ENCODE peak calls at places on chromosomes 5 and 9, in eight cellular contexts. U is WERI-Rb-1, S is lung, Q is bronchial epithelial cell, G is colonic mucosa, H is heart right ventricle, E is brain microvascular endothelial cell, C is cardiac muscle cell. M is an unnamed sample.

GRCh38 chr9:125700791-125701190 is 6.2 kb downstream of the MAPKAP1 start:
- DNase-seq in S (no peak), H (no peak), E (no peak), Q (peak), G (no peak), U (no peak), C (no peak), M (peak)

GRCh38 chr9:74887041-74887980 is at the start of gene TRPM6:
- DNase-seq in S (peak), U (peak), G (peak), E (peak), Q (peak), H (peak), C (peak), M (peak)

GRCh38 chr5:158525663-158526062 is 574.1 kb downstream of the EBF1 start:
- DNase-seq in S (no peak), Q (no peak), U (no peak), C (no peak), E (no peak), G (no peak), H (no peak), M (no peak)

GRCh38 chr5:154087260-154087659 is 48.5 kb downstream of the MFAP3 start:
- DNase-seq in G (no peak), Q (no peak), U (peak), C (no peak), E (peak), S (no peak), H (no peak), M (peak)

GRCh38 chr9:97312556-97312955 is 5.1 kb downstream of the CCDC180 start:
- DNase-seq in H (no peak), Q (no peak), C (no peak), S (no peak), G (no peak), E (no peak), U (no peak), M (no peak)

GRCh38 chr9:87479801-87480201 is 17.9 kb upstream of the DAPK1 start:
- DNase-seq in U (no peak), E (peak), G (no peak), H (peak), C (no peak), S (no peak), Q (no peak), M (no peak)

GRCh38 chr5:160342413-160342941 is 27.9 kb downstream of the C1QTNF2 start:
- DNase-seq in H (no peak), S (no peak), U (no peak), E (peak), Q (peak), G (no peak), C (no peak), M (peak)

GRCh38 chr9:124353166-124353768 is 62.0 kb downstream of the PSMB7 start:
- DNase-seq in C (no peak), S (no peak), U (no peak), H (no peak), Q (no peak), E (no peak), G (no peak), M (no peak)

GRCh38 chr9:27561697-27562096 is 11.6 kb downstream of the C9orf72 start:
- DNase-seq in S (no peak), U (no peak), Q (peak), C (no peak), E (no peak), H (no peak), G (no peak), M (no peak)

GRCh38 chr5:90675222-90675621 is 116.6 kb downstream of the ADGRV1 start:
- DNase-seq in E (no peak), C (no peak), U (peak), Q (no peak), S (no peak), H (no peak), G (no peak), M (no peak)

GRCh38 chr9:99105152-99106043 is 485 bp downstream of the TGFBR1 start:
- DNase-seq in E (peak), S (peak), C (peak), H (peak), G (peak), Q (no peak), U (peak), M (peak)

GRCh38 chr5:140073296-140073695 is 30.2 kb upstream of the NRG2 start:
- DNase-seq in E (no peak), G (no peak), S (no peak), C (no peak), H (no peak), U (no peak), Q (peak), M (peak)

GRCh38 chr5:160118349-160119141 is 705 bp downstream of the PWWP2A start:
- DNase-seq in H (peak), C (peak), S (peak), G (peak), E (no peak), U (peak), Q (no peak), M (peak)

GRCh38 chr5:64144429-64145215 is 21.0 kb upstream of the RNF180 start:
- DNase-seq in H (no peak), C (no peak), Q (peak), S (no peak), G (no peak), U (no peak), E (peak), M (peak)

GRCh38 chr5:76299592-76299991 is 103.5 kb upstream of the IQGAP2 start:
- DNase-seq in G (no peak), U (no peak), E (no peak), C (no peak), H (no peak), Q (no peak), S (no peak), M (no peak)

GRCh38 chr5:170632985-170633234 is 129.1 kb downstream of the KCNIP1 start:
- DNase-seq in C (peak), U (peak), G (peak), S (peak), Q (no peak), E (no peak), H (peak), M (no peak)

GRCh38 chr5:111932628-111933027 is 175.6 kb upstream of the NREP start:
- DNase-seq in H (peak), E (peak), S (no peak), U (no peak), C (peak), G (no peak), Q (peak), M (peak)

GRCh38 chr5:67879619-67880357 is 335.8 kb upstream of the PIK3R1 start:
- DNase-seq in C (no peak), Q (peak), S (no peak), U (no peak), H (no peak), E (peak), G (no peak), M (peak)

GRCh38 chr5:168324864-168325615 is 33.6 kb downstream of the WWC1 start:
- DNase-seq in G (peak), U (no peak), C (no peak), E (no peak), Q (peak), H (no peak), S (peak), M (peak)

GRCh38 chr9:77673912-77674791 is 26.0 kb upstream of the GNA14 start:
- DNase-seq in H (no peak), S (no peak), C (no peak), E (no peak), Q (no peak), G (peak), U (no peak), M (no peak)

GRCh38 chr9:89919171-89919681 is 314.4 kb downstream of the GADD45G start:
- DNase-seq in Q (peak), U (peak), E (no peak), G (peak), S (peak), H (peak), C (peak), M (peak)

GRCh38 chr5:173454381-173454763 is 126.2 kb upstream of the STC2 start:
- DNase-seq in E (peak), S (no peak), H (no peak), C (no peak), U (no peak), Q (peak), G (no peak), M (peak)

GRCh38 chr5:176743136-176743827 is 67.1 kb upstream of the UNC5A start:
- DNase-seq in U (peak), Q (no peak), E (no peak), C (no peak), G (peak), S (peak), H (no peak), M (no peak)

GRCh38 chr5:65861830-65862241 is 64.5 kb upstream of the ERBIN start:
- DNase-seq in S (peak), U (no peak), Q (peak), H (no peak), E (peak), C (no peak), G (no peak), M (peak)

GRCh38 chr5:127680579-127680978 is 22.6 kb upstream of the CCDC192 start:
- DNase-seq in G (no peak), Q (no peak), S (no peak), E (no peak), C (no peak), H (no peak), U (no peak), M (no peak)

GRCh38 chr5:27124590-27124989 is 86.2 kb upstream of the CDH9 start:
- DNase-seq in E (peak), S (no peak), H (no peak), Q (peak), C (peak), U (peak), G (no peak), M (peak)

GRCh38 chr9:134551657-134552348 is 89.8 kb upstream of the COL5A1 start:
- DNase-seq in C (no peak), S (no peak), U (no peak), G (no peak), H (no peak), Q (peak), E (peak), M (peak)

GRCh38 chr9:96258967-96259366 is 43.0 kb downstream of the HSD17B3 start:
- DNase-seq in E (no peak), U (no peak), C (no peak), H (no peak), S (no peak), Q (no peak), G (no peak), M (no peak)

GRCh38 chr9:93480728-93481324 is 27.4 kb upstream of the FAM120AOS start:
- DNase-seq in U (no peak), H (no peak), S (no peak), G (no peak), C (peak), E (no peak), Q (no peak), M (no peak)
- TF ChIP-seq CTCF in U (no peak), H (peak), S (no peak), G (no peak), C (no peak), E (peak), Q (no peak), M (no peak)

GRCh38 chr5:115542651-115543364 is 1.8 kb downstream of the FEM1C start:
- DNase-seq in C (peak), G (no peak), S (no peak), Q (peak), U (no peak), E (no peak), H (no peak), M (peak)

GRCh38 chr5:115542076-115542475 is 2.5 kb downstream of the FEM1C start:
- DNase-seq in S (no peak), H (no peak), C (no peak), Q (peak), U (no peak), G (no peak), E (no peak), M (no peak)

GRCh38 chr5:115543931-115544370 is 624 bp downstream of the FEM1C start:
- DNase-seq in S (no peak), Q (peak), C (peak), G (peak), E (peak), H (peak), U (peak), M (peak)

GRCh38 chr5:115543365-115543700 is 1.2 kb downstream of the FEM1C start:
- DNase-seq in U (no peak), G (peak), Q (peak), C (no peak), H (no peak), E (no peak), S (no peak), M (no peak)

GRCh38 chr5:115541586-115541985 is 3.0 kb downstream of the FEM1C start:
- DNase-seq in U (no peak), S (no peak), Q (peak), G (no peak), C (no peak), E (no peak), H (no peak), M (no peak)
- TF ChIP-seq CTCF in U (no peak), S (no peak), Q (no peak), G (no peak), C (no peak), E (no peak), H (peak), M (no peak)

DNA sequence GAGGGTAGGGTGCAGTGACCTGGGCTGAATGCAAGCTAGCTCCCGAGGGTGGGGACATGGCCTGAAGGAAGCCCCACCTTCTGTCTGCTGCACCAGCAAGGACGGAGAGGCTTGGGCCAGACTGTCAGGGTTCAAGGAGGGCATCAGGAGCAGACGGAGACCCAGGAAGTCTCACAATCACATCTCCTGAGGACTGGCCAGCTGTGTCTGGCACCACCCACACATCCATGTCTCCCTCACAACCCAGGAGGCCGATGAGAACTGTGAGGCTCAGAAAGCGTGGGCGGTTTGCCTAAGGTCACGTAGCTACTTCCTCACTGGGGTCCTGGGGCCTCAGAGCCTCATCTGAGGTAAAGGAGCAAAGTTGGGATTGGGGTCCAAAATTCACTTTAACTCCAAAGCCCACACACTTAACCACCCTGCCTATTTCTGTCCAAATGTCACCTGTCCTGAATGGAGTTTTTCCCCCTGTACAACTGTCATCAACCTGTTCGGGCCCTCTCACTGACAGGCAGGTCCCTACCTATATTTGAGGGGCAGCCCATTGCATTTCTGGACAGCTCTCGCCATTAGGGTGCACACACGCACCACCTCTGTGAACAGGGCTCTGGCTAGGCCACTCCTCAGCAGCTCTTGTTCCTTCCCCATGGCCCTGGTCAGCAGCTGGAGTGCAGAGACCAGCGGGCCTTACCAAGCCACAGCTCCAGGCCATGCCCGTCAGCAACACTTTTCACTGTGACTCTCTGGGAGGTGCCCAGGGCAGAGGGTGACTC is 3.4 kb downstream of the IL13 start:
- DNase-seq in H (no peak), G (no peak), S (no peak), E (no peak), U (no peak), C (no peak), Q (no peak), M (peak)
- TF ChIP-seq CTCF in H (no peak), G (no peak), S (no peak), E (peak), U (peak), C (no peak), Q (no peak), M (no peak)

DNA sequence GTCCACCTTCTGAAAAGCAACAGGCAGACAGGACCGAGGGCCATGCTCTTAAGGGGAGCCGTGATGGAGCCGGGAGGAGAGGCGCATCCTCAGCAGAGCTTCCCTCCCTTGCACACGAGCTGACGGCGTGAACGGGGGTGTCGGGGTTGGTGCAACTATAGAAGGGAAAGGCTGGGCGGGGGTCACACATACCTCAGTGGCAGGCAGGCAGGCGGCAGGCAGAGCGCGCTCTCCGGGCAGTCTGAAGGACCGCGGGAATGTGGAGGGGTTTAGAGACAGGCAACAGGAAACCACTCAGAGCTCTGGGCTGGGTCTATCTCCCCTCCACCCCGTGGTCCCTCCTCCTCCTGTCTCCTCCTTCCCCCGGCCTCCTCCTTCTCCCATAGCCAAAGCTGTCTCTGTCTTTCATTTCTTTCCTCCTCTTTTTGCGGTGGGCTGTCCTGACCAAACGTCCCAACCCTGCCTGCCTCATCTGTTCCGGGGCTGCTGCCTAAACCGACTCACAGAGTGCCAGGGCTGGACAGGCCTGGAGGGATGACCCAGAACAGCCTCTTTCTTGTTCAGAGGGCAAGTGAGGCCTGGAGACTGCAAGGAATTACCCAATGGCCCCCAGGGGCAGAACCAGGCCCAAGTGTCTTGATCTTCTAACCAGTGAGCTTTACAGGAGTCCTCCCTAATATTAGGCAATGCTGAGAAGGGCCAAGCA is at the start of gene SPARC:
- DNase-seq in E (peak), U (peak), C (peak), G (peak), H (peak), S (peak), Q (no peak), M (peak)
- TF ChIP-seq CTCF in E (no peak), U (no peak), C (peak), G (no peak), H (no peak), S (no peak), Q (no peak), M (no peak)

DNA sequence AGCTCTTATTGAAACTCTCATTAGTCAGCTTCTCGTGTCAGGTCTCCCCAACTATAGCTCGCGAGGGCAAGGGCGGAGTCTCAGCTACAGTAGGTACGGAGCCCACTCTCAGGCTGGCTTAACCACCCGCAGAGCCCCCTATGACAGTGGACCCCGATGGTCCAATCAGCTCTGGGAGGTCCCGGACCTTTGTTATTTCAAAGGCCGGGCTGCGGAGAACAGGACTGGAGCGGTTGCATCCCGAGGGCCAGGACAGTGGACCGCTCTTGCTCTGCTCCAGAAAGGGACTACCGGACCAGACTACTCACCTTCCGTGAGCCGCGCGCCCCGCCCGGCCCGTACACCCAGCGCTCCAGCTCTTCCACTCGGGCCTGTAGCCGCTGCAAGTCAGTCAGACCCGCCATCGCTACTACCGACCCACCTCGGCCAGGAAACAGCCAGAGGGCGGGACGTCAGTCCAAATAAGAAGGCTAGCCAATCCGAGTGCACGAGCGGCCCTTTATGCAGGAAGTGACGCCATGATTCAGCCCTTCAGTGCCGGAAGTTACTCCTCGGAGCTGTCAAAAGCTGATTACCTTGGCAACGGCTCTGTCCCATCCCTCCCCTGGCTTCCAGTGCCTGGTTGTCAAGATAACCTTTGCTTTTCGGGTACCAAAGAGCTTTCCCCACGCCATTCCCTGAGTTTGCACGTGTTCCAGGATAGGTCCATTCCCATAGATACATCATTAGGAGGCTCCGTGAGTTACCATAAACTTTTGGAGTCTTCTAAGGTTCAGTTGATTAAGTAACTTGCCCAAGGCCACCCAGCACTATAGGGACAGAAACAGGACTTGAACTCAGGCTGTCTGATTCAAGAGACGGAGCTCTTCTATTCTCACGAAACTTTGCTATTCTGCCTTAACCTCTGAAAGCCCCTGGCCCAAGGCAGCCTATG is at the start of gene DCTN3:
- DNase-seq in H (peak), Q (peak), G (peak), C (peak), U (peak), E (peak), S (peak), M (peak)
- TF ChIP-seq CTCF in H (no peak), Q (no peak), G (no peak), C (no peak), U (no peak), E (no peak), S (no peak), M (no peak)

GRCh38 chr5:54234304-54234938 is 76.0 kb downstream of the ARL15 start:
- DNase-seq in S (no peak), E (no peak), H (no peak), U (no peak), C (peak), Q (peak), G (no peak), M (peak)
- TF ChIP-seq CTCF in S (no peak), E (peak), H (peak), U (no peak), C (peak), Q (peak), G (no peak), M (peak)

M was measured in MCF 10A.